ENCODE peak calls at places on chromosomes 11 and 22, in six cellular contexts. R is NCI-H460, J is lower lobe of right lung, S is EH, Q is left kidney, O is AG08396. K is an unnamed sample.

GRCh38 chr11:106424111-106424510 is 346.6 kb downstream of the AASDHPPT start:
- DNase-seq in R (no peak), J (no peak), S (peak), Q (no peak), O (peak), K (no peak)

GRCh38 chr11:119474682-119475596 is 52.0 kb upstream of the THY1 start:
- DNase-seq in R (peak), J (no peak), S (peak), Q (peak), O (peak), K (no peak)

GRCh38 chr11:119049081-119049480 is 7.9 kb downstream of the HYOU1 start:
- DNase-seq in R (no peak), J (no peak), S (no peak), Q (no peak), O (no peak), K (no peak)

GRCh38 chr11:63719987-63720386 is 38.7 kb downstream of the RTN3 start:
- DNase-seq in R (no peak), J (no peak), S (peak), Q (no peak), O (no peak), K (no peak)

GRCh38 chr22:32050678-32051515 is 7.8 kb downstream of the SLC5A1 start:
- DNase-seq in R (peak), J (no peak), S (peak), Q (peak), O (peak), K (peak)

GRCh38 chr11:19380375-19380774 is 139.6 kb upstream of the E2F8 start:
- DNase-seq in R (peak), J (no peak), S (peak), Q (no peak), O (peak), K (peak)

GRCh38 chr11:73889019-73889418 is 12.2 kb downstream of the PAAF1 start:
- DNase-seq in R (no peak), J (no peak), S (peak), Q (no peak), O (peak), K (no peak)

GRCh38 chr22:44828193-44828592 is 75.8 kb downstream of the ARHGAP8 start:
- DNase-seq in R (peak), J (no peak), S (peak), Q (no peak), O (peak), K (no peak)

GRCh38 chr11:2517386-2518064 is 72.7 kb downstream of the KCNQ1 start:
- DNase-seq in R (no peak), J (peak), S (no peak), Q (no peak), O (no peak), K (peak)

GRCh38 chr11:19451609-19452008 is 210.9 kb upstream of the E2F8 start:
- DNase-seq in R (no peak), J (no peak), S (no peak), Q (no peak), O (no peak), K (no peak)

GRCh38 chr11:112881461-112881860 is 79.8 kb upstream of the NCAM1 start:
- DNase-seq in R (peak), J (peak), S (peak), Q (peak), O (peak), K (peak)

GRCh38 chr11:88179966-88180629 is 4.9 kb upstream of the RAB38 start:
- DNase-seq in R (no peak), J (no peak), S (peak), Q (no peak), O (no peak), K (no peak)

GRCh38 chr22:39661842-39662676 is 91.5 kb downstream of the CACNA1I start:
- DNase-seq in R (no peak), J (no peak), S (no peak), Q (peak), O (no peak), K (peak)

GRCh38 chr11:75249704-75250103 is 9.1 kb downstream of the TPBGL start:
- DNase-seq in R (no peak), J (no peak), S (no peak), Q (no peak), O (no peak), K (no peak)

GRCh38 chr11:120147094-120147949 is 9.4 kb upstream of the TRIM29 start:
- DNase-seq in R (no peak), J (no peak), S (no peak), Q (no peak), O (peak), K (peak)

GRCh38 chr11:120324932-120325810 is at the start of gene TLCD5:
- DNase-seq in R (no peak), J (peak), S (peak), Q (peak), O (peak), K (peak)

GRCh38 chr11:2521681-2522630 is 77.1 kb downstream of the KCNQ1 start:
- DNase-seq in R (no peak), J (peak), S (no peak), Q (no peak), O (no peak), K (peak)

GRCh38 chr11:67053896-67054850 is 2.5 kb upstream of the RHOD start:
- DNase-seq in R (peak), J (no peak), S (peak), Q (peak), O (peak), K (peak)

GRCh38 chr11:46490576-46491100 is 99.1 kb upstream of the CHRM4 start:
- DNase-seq in R (no peak), J (no peak), S (peak), Q (no peak), O (no peak), K (no peak)

GRCh38 chr11:125338435-125338834 is 157.6 kb downstream of the FEZ1 start:
- DNase-seq in R (no peak), J (no peak), S (no peak), Q (no peak), O (no peak), K (no peak)

GRCh38 chr11:69492201-69492991 is 10.9 kb downstream of the LINC01488 start:
- DNase-seq in R (no peak), J (peak), S (peak), Q (no peak), O (no peak), K (no peak)

GRCh38 chr22:38970548-38970947 is 11.6 kb upstream of the APOBEC3B start:
- DNase-seq in R (no peak), J (no peak), S (no peak), Q (no peak), O (no peak), K (no peak)

GRCh38 chr11:31827458-31828206 is 16.5 kb upstream of the PAX6 start:
- DNase-seq in R (no peak), J (no peak), S (peak), Q (peak), O (peak), K (no peak)

GRCh38 chr11:120710354-120711187 is 199.0 kb downstream of the GRIK4 start:
- DNase-seq in R (no peak), J (no peak), S (peak), Q (peak), O (peak), K (peak)

GRCh38 chr11:19739872-19740271 is 27.2 kb downstream of the NAV2 start:
- DNase-seq in R (no peak), J (no peak), S (peak), Q (peak), O (no peak), K (no peak)

GRCh38 chr11:34614334-34615113 is 6.4 kb upstream of the EHF start:
- DNase-seq in R (no peak), J (no peak), S (no peak), Q (no peak), O (no peak), K (no peak)

GRCh38 chr11:30017467-30017895 is 651 bp upstream of the KCNA4 start:
- DNase-seq in R (no peak), J (no peak), S (no peak), Q (peak), O (no peak), K (no peak)

GRCh38 chr11:46675288-46675851 is 25.0 kb downstream of the ARHGAP1 start:
- DNase-seq in R (no peak), J (no peak), S (peak), Q (peak), O (peak), K (peak)

GRCh38 chr22:28207281-28208030 is 288.4 kb upstream of the PITPNB start:
- DNase-seq in R (no peak), J (no peak), S (peak), Q (no peak), O (peak), K (no peak)

K was measured in right cardiac atrium.